ENCODE peak calls at places on chromosomes 16 and 17, in six cellular contexts. T is fibroblast of mammary gland, U is coronary artery, F is WTC11, L is GM04503, Y is GM13976. E is an unnamed sample.
A peak's percentile ranks its signal among the peaks of the same experiment; 100 is the strongest.

GRCh38 chr17:45579529-45580495 is 89.3 kb upstream of the PLEKHM1 start:
- DNase-seq in T (no peak), F (no peak), Y (no peak), U (no peak), L (no peak), E (no peak)

GRCh38 chr17:62581769-62582168 is 45.7 kb upstream of the MRC2 start:
- DNase-seq in Y (no peak), F (no peak), U (no peak), L (peak; percentile 18), T (peak; percentile 47), E (no peak)

GRCh38 chr16:10862432-10862831 is 14.6 kb upstream of the CIITA start:
- DNase-seq in T (peak; percentile 88), F (no peak), L (peak; percentile 23), Y (no peak), U (no peak), E (no peak)

GRCh38 chr17:72599891-72600290 is 479.1 kb downstream of the SOX9 start:
- DNase-seq in Y (no peak), T (no peak), L (no peak), U (no peak), F (no peak), E (no peak)

GRCh38 chr16:8753411-8754054 is 43.9 kb downstream of the TMEM186 start:
- DNase-seq in Y (no peak), T (no peak), L (no peak), U (no peak), F (no peak), E (no peak)

GRCh38 chr17:50190278-50191069 is 11.0 kb downstream of the COL1A1 start:
- DNase-seq in F (no peak), T (no peak), U (no peak), Y (no peak), L (no peak), E (no peak)

GRCh38 chr16:53080345-53081031 is 25.7 kb downstream of the CHD9 start:
- DNase-seq in Y (no peak), U (peak; percentile 87), F (no peak), T (peak; percentile 89), L (peak; percentile 73), E (peak; percentile 74)

GRCh38 chr16:13421726-13422125 is 498.2 kb upstream of the ERCC4 start:
- DNase-seq in F (no peak), T (peak; percentile 54), L (peak; percentile 28), U (no peak), Y (no peak), E (no peak)

GRCh38 chr16:54212893-54213292 is 73.7 kb downstream of the IRX3 start:
- DNase-seq in L (no peak), T (no peak), Y (no peak), F (no peak), U (no peak), E (no peak)

GRCh38 chr17:20211246-20211645 is 202.1 kb downstream of the SPECC1 start:
- DNase-seq in F (no peak), T (no peak), U (no peak), Y (no peak), L (no peak), E (no peak)

GRCh38 chr16:66927012-66927436 is 1.7 kb upstream of the RRAD start:
- DNase-seq in T (peak; percentile 66), U (no peak), Y (peak; percentile 70), L (peak; percentile 92), F (peak; percentile 24), E (peak; percentile 61)

GRCh38 chr17:34386343-34386924 is 23.4 kb upstream of the CCL1 start:
- DNase-seq in L (no peak), T (no peak), F (no peak), U (peak; percentile 65), Y (no peak), E (no peak)

GRCh38 chr16:53571763-53572162 is 68.8 kb upstream of the AKTIP start:
- DNase-seq in T (no peak), L (no peak), Y (no peak), F (no peak), U (no peak), E (no peak)

GRCh38 chr17:80441133-80441578 is 26.2 kb downstream of the ENDOV start:
- DNase-seq in Y (peak; percentile 89), F (peak; percentile 91), U (no peak), T (peak; percentile 28), L (no peak), E (no peak)

GRCh38 chr17:9842057-9842758 is 16.5 kb downstream of the GLP2R start:
- DNase-seq in T (peak; percentile 80), F (no peak), Y (no peak), L (peak; percentile 11), U (no peak), E (peak; percentile 6)

GRCh38 chr17:46910179-46910927 is 12.6 kb upstream of the GOSR2 start:
- DNase-seq in Y (no peak), T (no peak), F (no peak), L (no peak), U (no peak), E (no peak)

GRCh38 chr16:23509763-23510153 is 536 bp downstream of the GGA2 start:
- DNase-seq in U (no peak), L (no peak), Y (no peak), F (peak; percentile 22), T (peak; percentile 29), E (no peak)

GRCh38 chr17:68357886-68358285 is 66.6 kb downstream of the ARSG start:
- DNase-seq in F (no peak), U (no peak), L (no peak), Y (no peak), T (no peak), E (no peak)

GRCh38 chr17:70091681-70092080 is 16.7 kb downstream of the KCNJ16 start:
- DNase-seq in Y (no peak), F (no peak), U (no peak), T (no peak), L (no peak), E (no peak)

GRCh38 chr17:74433421-74434121 is 1.7 kb downstream of the GPRC5C start:
- DNase-seq in U (peak; percentile 82), L (no peak), Y (no peak), F (no peak), T (peak; percentile 40), E (no peak)

GRCh38 chr17:50359998-50360461 is 13.0 kb downstream of the MRPL27 start:
- DNase-seq in U (no peak), T (no peak), L (no peak), Y (no peak), F (no peak), E (no peak)

GRCh38 chr16:57483725-57484514 is 2.4 kb downstream of the DOK4 start:
- DNase-seq in L (no peak), U (no peak), F (no peak), T (no peak), Y (no peak), E (no peak)

GRCh38 chr16:165218-165538 is 600 bp upstream of the HBM start:
- DNase-seq in L (no peak), F (no peak), Y (peak; percentile 47), T (no peak), U (no peak), E (no peak)

GRCh38 chr16:21166561-21166961 is 8.1 kb downstream of the LDAF1 start:
- DNase-seq in L (no peak), U (no peak), Y (no peak), F (no peak), T (peak; percentile 22), E (no peak)

GRCh38 chr17:75457047-75457654 is 716 bp downstream of the TMEM94 start:
- DNase-seq in Y (no peak), T (peak; percentile 53), U (no peak), F (peak; percentile 67), L (no peak), E (no peak)

GRCh38 chr17:18230288-18231141 is 5.1 kb downstream of the LLGL1 start:
- DNase-seq in T (no peak), U (no peak), F (no peak), L (no peak), Y (no peak), E (no peak)

GRCh38 chr17:47896672-47897490 is 845 bp downstream of the SP2 start:
- DNase-seq in T (no peak), U (no peak), Y (no peak), F (no peak), L (no peak), E (no peak)